ENCODE peak calls at places on chromosomes 1 and 21, in ten cellular contexts. O, V, F, S, N, M, X, P, I and C are unnamed samples.
A peak's percentile ranks its signal among the peaks of the same experiment; 100 is the strongest.

GRCh38 chr21:43921979-43922945 is 57.2 kb downstream of the AGPAT3 start:
- DNase-seq in M (no peak), O (no peak), I (no peak), F (peak; percentile 86), S (no peak), X (peak; percentile 14), P (peak; percentile 99), N (no peak), V (no peak), C (peak; percentile 53)

GRCh38 chr1:177925006-177925405 is 44.9 kb downstream of the SEC16B start:
- DNase-seq in N (no peak), F (no peak), P (no peak), X (no peak), S (no peak), V (no peak), I (no peak), M (no peak), O (no peak), C (no peak)

GRCh38 chr1:11571906-11572616 is 82.2 kb downstream of the FBXO2 start:
- DNase-seq in F (no peak), P (peak; percentile 25), S (no peak), X (no peak), I (peak; percentile 48), V (no peak), M (no peak), N (peak; percentile 46), O (no peak), C (no peak)

GRCh38 chr1:241611063-241611462 is 29.1 kb downstream of the CHML start:
- DNase-seq in P (peak; percentile 70), M (no peak), X (no peak), I (no peak), O (no peak), S (peak; percentile 41), N (peak; percentile 63), F (peak; percentile 78), V (no peak), C (peak; percentile 82)

GRCh38 chr1:90176530-90176929 is 181.6 kb downstream of the ZNF326 start:
- DNase-seq in V (no peak), P (peak; percentile 16), X (no peak), I (no peak), F (peak; percentile 2), N (no peak), S (no peak), O (no peak), M (no peak), C (peak; percentile 2)

GRCh38 chr1:228332797-228333738 is 73.6 kb downstream of the TRIM11 start:
- DNase-seq in N (no peak), S (no peak), X (no peak), P (no peak), M (no peak), V (peak; percentile 6), F (no peak), O (no peak), I (no peak), C (no peak)

GRCh38 chr1:15749399-15750291 is 7.3 kb downstream of the TMEM82 start:
- DNase-seq in V (no peak), N (no peak), S (no peak), M (peak; percentile 65), O (peak; percentile 65), X (no peak), F (peak; percentile 75), I (no peak), P (no peak), C (peak; percentile 32)

GRCh38 chr21:44637018-44637850 is at the start of gene KRTAP10-10:
- DNase-seq in I (no peak), P (no peak), O (no peak), N (no peak), M (no peak), S (no peak), F (no peak), X (no peak), V (no peak), C (no peak)

GRCh38 chr1:208000001-208000400 is 89.1 kb upstream of the CD34 start:
- DNase-seq in N (no peak), M (no peak), S (no peak), F (no peak), V (no peak), O (peak; percentile 1), I (no peak), P (no peak), X (no peak), C (no peak)

GRCh38 chr1:159992161-159992560 is 38.1 kb upstream of the SLAMF9 start:
- DNase-seq in N (peak; percentile 48), M (no peak), V (no peak), I (no peak), X (no peak), O (no peak), S (no peak), F (no peak), P (no peak), C (no peak)

GRCh38 chr1:240341365-240342250 is 249.9 kb downstream of the FMN2 start:
- DNase-seq in N (no peak), V (no peak), M (no peak), I (no peak), P (no peak), S (no peak), X (no peak), O (no peak), F (no peak), C (no peak)

GRCh38 chr1:113904292-113904673 is 316 bp downstream of the AP4B1 start:
- DNase-seq in M (no peak), V (no peak), P (no peak), S (no peak), O (no peak), N (peak; percentile 58), I (no peak), X (no peak), F (no peak), C (no peak)

GRCh38 chr1:117060441-117061317 is 553 bp downstream of the TTF2 start:
- DNase-seq in N (no peak), S (no peak), O (no peak), P (peak; percentile 53), X (no peak), V (no peak), I (no peak), F (peak; percentile 55), M (no peak), C (peak; percentile 60)
- H3K4me3 ChIP-seq in N (peak overlapping the region; percentile 46), S (peak overlapping the region; percentile 89), O (peak overlapping the region; percentile 80), P (peak overlapping the region; percentile 81), X (peak overlapping the region; percentile 73), V (peak overlapping the region; percentile 80), I (peak overlapping the region; percentile 68), F (peak overlapping the region; percentile 87), M (peak overlapping the region; percentile 53), C (peak overlapping the region; percentile 79)

DNA sequence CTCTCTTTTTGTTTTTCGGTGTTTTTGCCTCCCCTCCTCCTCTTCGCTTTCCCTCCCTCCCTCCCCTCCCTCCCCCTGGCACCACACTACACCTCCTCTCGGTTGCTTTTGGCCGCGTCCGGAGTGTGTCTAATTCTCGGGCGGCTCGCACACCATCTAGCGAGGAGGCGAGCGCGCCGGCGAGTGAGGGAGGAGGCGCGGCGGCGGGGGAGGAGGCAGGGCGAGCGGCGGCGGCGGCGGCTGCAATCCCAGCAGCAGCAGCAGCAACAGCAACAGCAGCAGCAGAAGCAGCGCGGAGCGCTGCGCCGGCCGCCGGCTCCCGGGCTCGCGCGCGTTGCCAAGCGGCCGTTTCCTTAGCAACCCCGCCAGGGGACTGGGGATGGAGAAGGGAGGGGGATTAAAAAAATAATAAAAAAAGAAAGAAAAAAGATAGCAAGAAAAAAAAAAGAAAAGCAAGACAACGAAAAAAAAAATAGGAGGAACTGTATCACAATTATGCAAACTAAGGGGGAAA is 408 bp upstream of the NEGR1 start:
- DNase-seq in S (no peak), M (peak; percentile 90), V (peak; percentile 86), O (peak; percentile 88), F (peak; percentile 93), X (peak; percentile 80), N (peak; percentile 90), I (no peak), P (peak; percentile 89), C (peak; percentile 94)
- H3K4me3 ChIP-seq in S (peak overlapping the region; percentile 50), M (peak overlapping the region; percentile 57), V (peak overlapping the region; percentile 70), O (peak overlapping the region; percentile 58), F (peak overlapping the region; percentile 78), X (peak overlapping the region; percentile 84), N (peak overlapping the region; percentile 94), I (peak overlapping the region; percentile 67), P (peak overlapping the region; percentile 64), C (peak overlapping the region; percentile 78)

DNA sequence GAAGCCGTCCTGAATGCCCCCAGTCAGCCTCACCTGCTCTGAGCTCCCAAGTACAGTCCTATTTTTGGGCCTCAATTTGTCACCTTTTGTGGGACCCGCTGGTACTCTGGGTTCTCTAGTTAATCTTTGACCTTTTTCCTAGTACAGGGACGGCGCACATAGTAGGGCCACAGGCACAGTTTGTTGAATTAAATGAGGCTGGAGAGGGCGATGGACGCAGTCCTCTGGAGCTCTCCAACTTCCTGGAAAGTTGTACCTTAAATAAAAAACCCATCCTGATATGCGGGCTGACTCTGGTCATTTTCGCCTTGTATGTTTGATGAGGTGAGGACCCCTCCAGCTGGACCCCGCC is 4.8 kb downstream of the FAM110D start:
- DNase-seq in P (no peak), F (no peak), S (no peak), N (no peak), X (no peak), I (no peak), V (no peak), O (no peak), M (no peak), C (no peak)
- H3K4me3 ChIP-seq in P (no peak overlapping the region), F (no peak overlapping the region), S (peak overlapping the region; percentile 25), N (peak overlapping the region; percentile 30), X (peak overlapping the region; percentile 36), I (no peak overlapping the region), V (peak overlapping the region; percentile 40), O (peak overlapping the region; percentile 55), M (no peak overlapping the region), C (peak overlapping the region; percentile 21)

GRCh38 chr1:220092694-220093093 is 1.2 kb upstream of the IARS2 start:
- DNase-seq in I (no peak), V (no peak), P (no peak), N (no peak), X (no peak), F (no peak), M (no peak), O (no peak), S (no peak), C (no peak)

GRCh38 chr1:220089650-220090556 is at the start of gene BPNT1:
- DNase-seq in F (peak; percentile 96), V (peak; percentile 92), P (peak; percentile 94), I (peak; percentile 88), O (peak; percentile 93), M (peak; percentile 94), X (peak; percentile 78), N (peak; percentile 94), S (peak; percentile 89), C (peak; percentile 96)

GRCh38 chr1:220094016-220094911 is at the start of gene IARS2:
- DNase-seq in N (peak; percentile 92), X (peak; percentile 63), F (peak; percentile 84), V (peak; percentile 91), M (peak; percentile 92), P (peak; percentile 89), O (peak; percentile 73), I (peak; percentile 60), S (peak; percentile 32), C (peak; percentile 87)

DNA sequence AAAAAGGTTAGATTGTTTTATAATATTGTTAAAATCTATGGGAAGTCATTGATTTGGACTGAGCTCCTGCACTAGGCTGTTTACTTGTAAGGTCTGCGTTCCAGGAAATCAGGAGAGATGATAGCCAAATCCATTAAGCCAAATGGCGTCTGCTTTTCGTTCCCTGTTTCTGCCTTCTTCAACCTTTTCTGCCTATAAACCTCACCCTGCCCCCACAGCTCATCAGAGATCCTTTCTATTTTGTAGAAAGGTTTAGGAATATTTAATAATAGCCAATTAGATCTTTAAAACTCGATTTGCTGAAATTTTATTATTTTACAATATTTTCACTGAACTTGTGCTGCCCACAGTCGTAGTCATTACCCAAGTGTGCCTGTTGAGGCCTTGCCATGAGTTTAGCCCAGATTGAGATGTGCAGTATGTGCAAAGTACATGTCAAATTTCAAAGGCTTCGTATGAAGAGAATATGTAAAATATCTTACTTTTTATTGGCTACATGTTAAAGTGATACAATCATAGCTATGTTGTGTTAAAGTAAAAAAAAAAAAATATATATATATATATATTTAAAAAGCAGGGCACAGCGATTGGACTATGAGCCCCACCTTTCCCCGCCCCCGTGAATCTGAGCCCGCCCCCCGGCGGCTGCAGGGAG is 444 bp upstream of the IARS2 start:
- DNase-seq in V (no peak), O (no peak), P (no peak), F (no peak), X (no peak), M (no peak), N (peak; percentile 6), I (no peak), S (no peak), C (no peak)
- H3K4me3 ChIP-seq in V (peak overlapping the region; percentile 94), O (peak overlapping the region; percentile 83), P (peak overlapping the region; percentile 21), F (no peak overlapping the region), X (no peak overlapping the region), M (peak overlapping the region; percentile 75), N (peak overlapping the region; percentile 57), I (no peak overlapping the region), S (no peak overlapping the region), C (no peak overlapping the region)